ENCODE peak calls at places on chromosome 13, in five cellular contexts. Q, W, V, G and J are unnamed samples. For H3K4me1, the result is how much of the 10 kb centered on the place peaks cover.

GRCh38 chr13:51999525-51999924 is 11.7 kb downstream of the ATP7B start:
- DNase-seq in W (no peak), G (peak), V (no peak), Q (no peak), J (no peak)

GRCh38 chr13:21243045-21243842 is 66.8 kb downstream of the MRPL57 start:
- DNase-seq in V (no peak), Q (no peak), G (no peak), W (no peak), J (peak)

GRCh38 chr13:79392882-79393563 is 13.0 kb downstream of the RBM26 start:
- DNase-seq in Q (no peak), W (no peak), G (no peak), V (no peak), J (no peak)

GRCh38 chr13:33126909-33127607 is 110.8 kb downstream of the KL start:
- DNase-seq in V (no peak), G (no peak), Q (no peak), W (no peak), J (no peak)

GRCh38 chr13:75960538-75960994 is 324.4 kb downstream of the LMO7 start:
- DNase-seq in W (no peak), V (no peak), G (no peak), Q (no peak), J (no peak)

GRCh38 chr13:81017525-81018152 is 676.7 kb upstream of the SPRY2 start:
- DNase-seq in Q (peak), W (peak), G (no peak), V (no peak), J (no peak)

GRCh38 chr13:21328201-21328600 is 130.9 kb downstream of the ZDHHC20 start:
- DNase-seq in W (no peak), Q (no peak), G (no peak), V (no peak), J (no peak)

GRCh38 chr13:45207319-45207718 is 6.5 kb upstream of the KCTD4 start:
- DNase-seq in G (no peak), W (no peak), Q (no peak), V (no peak), J (no peak)

GRCh38 chr13:36323951-36324566 is 22.1 kb downstream of the SPART start:
- DNase-seq in W (peak), G (no peak), Q (peak), V (no peak), J (no peak)

GRCh38 chr13:102638741-102639140 is 42.0 kb downstream of the TPP2 start:
- DNase-seq in W (no peak), Q (no peak), V (no peak), G (no peak), J (no peak)

DNA sequence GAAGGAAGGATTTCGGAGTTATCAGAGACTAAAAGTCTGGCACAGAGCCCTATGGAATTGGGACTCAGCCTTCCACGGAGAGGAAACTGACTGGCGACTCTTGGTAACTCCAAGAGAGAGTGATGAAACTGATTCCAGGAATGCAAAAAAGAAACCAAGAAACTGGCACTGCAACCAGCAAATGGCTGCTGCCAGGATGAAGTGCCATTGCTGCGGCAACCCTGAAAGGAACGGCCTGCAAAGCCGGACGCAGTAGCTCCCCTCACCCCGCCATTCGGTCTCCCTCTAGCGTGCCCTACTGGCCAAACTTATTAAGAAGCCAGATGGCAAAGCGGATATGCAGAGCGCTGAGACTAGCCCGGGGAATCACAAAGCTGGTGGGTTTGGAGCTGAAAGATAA is 236.0 kb downstream of the PCDH9 start:
- DNase-seq in G (peak), V (peak), W (peak), Q (peak), J (no peak)
- TF ChIP-seq EP300 in G (no peak), V (no peak), W (no peak), Q (no peak), J (no peak)

DNA sequence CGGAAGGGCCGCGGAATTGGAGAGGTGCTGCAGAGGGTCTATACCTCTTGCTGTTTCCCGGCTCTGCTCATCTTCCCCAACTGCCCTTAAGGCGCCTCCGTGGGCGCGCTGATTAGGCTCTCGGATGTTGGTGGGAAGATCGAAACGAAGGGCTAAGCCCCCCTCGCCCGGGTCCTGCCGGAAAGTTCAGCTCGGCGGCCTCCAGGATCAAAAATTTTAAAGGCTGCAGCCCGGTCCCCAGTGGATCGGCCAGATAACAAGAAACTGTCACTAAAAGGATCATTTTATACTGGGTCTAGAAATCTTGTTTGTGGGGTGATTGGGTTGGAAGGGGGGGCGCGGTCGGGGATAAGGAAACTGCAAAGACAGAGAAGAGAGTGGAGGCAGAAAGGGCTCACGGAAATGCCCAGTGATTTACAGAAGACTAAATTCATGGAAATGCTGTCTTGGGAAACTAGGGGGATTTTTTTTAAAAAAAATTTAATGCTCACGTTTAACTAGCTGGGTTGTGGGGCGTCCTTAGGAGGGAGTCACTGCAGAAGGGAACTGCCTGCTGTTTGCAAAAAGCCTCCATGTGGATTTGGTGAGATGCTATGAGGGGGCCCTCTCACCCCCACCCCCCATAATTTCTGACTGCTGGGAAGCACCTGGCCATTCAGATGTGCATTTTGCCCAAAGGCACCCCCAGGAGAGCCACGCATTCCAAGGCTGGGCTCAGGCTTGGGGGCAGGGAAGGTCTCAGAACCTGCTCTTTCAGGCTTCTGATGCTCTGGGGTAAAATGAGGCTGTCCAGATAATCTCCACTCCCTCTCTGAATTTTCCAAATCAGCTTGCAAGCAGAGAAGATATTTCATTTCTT is 7.7 kb downstream of the CDX2 start:
- DNase-seq in Q (no peak), W (peak), G (no peak), V (no peak), J (no peak)
- H3K4me3 ChIP-seq in Q (peak), W (peak), G (peak), V (peak), J (peak)

GRCh38 chr13:99435116-99435515 is 66.2 kb upstream of the TM9SF2 start:
- DNase-seq in W (no peak), G (no peak), V (no peak), Q (no peak), J (no peak)
- H3K4me1 ChIP-seq in W (under half), G (under half), V (under half), Q (under half), J (under half)

DNA sequence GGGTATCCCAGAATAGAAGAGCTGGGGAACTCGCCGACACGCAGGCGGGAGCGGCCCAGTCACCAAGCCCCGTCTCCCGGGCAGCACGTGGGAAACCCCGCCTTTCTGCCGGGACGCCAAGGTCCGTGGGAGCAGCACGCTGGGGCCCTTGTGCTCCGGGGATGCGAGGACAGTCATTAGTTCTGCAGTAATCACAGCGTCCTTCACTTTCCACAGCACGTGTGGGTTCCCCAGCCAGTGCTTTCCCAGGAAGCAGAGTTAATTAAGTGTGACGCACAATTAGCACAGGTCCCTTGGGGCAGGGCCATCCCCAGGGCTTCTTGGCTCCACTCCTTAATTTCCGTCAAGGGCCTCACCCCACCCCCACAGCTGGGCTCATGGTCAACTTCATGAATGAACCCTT is 64.3 kb upstream of the C13orf46 start:
- DNase-seq in Q (no peak), W (no peak), V (no peak), G (no peak), J (no peak)
- TF ChIP-seq EP300 in Q (no peak), W (no peak), V (no peak), G (no peak), J (no peak)

GRCh38 chr13:25911020-25911419 is 140.8 kb downstream of the SHISA2 start:
- DNase-seq in G (no peak), Q (no peak), V (no peak), W (no peak), J (no peak)
- H3K4me3 ChIP-seq in G (no peak), Q (no peak), V (no peak), W (no peak), J (no peak)